ENCODE peak calls at places on chromosomes 3 and 15, in seven cellular contexts. Q, L, O, C, P, U and K are unnamed samples.

GRCh38 chr15:101305820-101306255 is 10.8 kb upstream of the SNRPA1 start:
- DNase-seq in C (no peak), O (no peak), U (peak; percentile 11), Q (no peak), P (no peak), L (no peak), K (no peak)

GRCh38 chr3:155846119-155846518 is 8.1 kb downstream of the SLC33A1 start:
- DNase-seq in Q (no peak), L (no peak), O (no peak), C (peak; percentile 32), U (no peak), P (no peak), K (no peak)

GRCh38 chr3:180329847-180330246 is 272.1 kb upstream of the TTC14 start:
- DNase-seq in U (no peak), O (no peak), C (no peak), Q (no peak), P (no peak), L (no peak), K (no peak)

GRCh38 chr15:62521396-62521795 is 356.3 kb upstream of the C2CD4B start:
- DNase-seq in Q (no peak), P (no peak), U (no peak), C (no peak), L (no peak), O (no peak), K (no peak)

GRCh38 chr3:136151219-136151618 is 44.9 kb downstream of the MSL2 start:
- DNase-seq in C (no peak), U (no peak), O (no peak), L (no peak), Q (no peak), P (no peak), K (no peak)

GRCh38 chr3:157785071-157785826 is 282.0 kb upstream of the VEPH1 start:
- DNase-seq in U (no peak), Q (peak; percentile 92), L (no peak), C (peak; percentile 95), P (peak; percentile 8), O (peak; percentile 80), K (peak; percentile 92)

GRCh38 chr15:43912991-43913927 is 86.5 kb downstream of the WDR76 start:
- DNase-seq in O (peak; percentile 92), C (peak; percentile 98), U (no peak), Q (peak; percentile 98), L (no peak), P (no peak), K (peak; percentile 98)

GRCh38 chr3:38227989-38228388 is 37.6 kb upstream of the SLC22A13 start:
- DNase-seq in L (no peak), U (no peak), Q (no peak), P (no peak), C (peak; percentile 60), O (no peak), K (peak; percentile 55)

GRCh38 chr3:63611382-63611781 is 41.1 kb upstream of the SNTN start:
- DNase-seq in Q (no peak), P (no peak), C (peak; percentile 4), L (no peak), U (no peak), O (no peak), K (no peak)

GRCh38 chr15:41994772-41995475 is 22.6 kb upstream of the EHD4 start:
- DNase-seq in L (no peak), C (no peak), P (no peak), U (no peak), O (no peak), Q (no peak), K (no peak)

GRCh38 chr15:63677778-63678177 is 80.6 kb downstream of the FBXL22 start:
- DNase-seq in U (no peak), Q (no peak), O (no peak), C (no peak), L (no peak), P (no peak), K (no peak)

GRCh38 chr3:105883798-105884377 is 15.1 kb upstream of the CBLB start:
- DNase-seq in P (no peak), O (no peak), U (no peak), Q (no peak), L (no peak), C (no peak), K (no peak)

GRCh38 chr15:66566963-66567531 is 1.2 kb upstream of the LCTL start:
- DNase-seq in Q (no peak), C (peak; percentile 70), P (peak; percentile 82), U (peak; percentile 48), L (no peak), O (peak; percentile 58), K (peak; percentile 78)

GRCh38 chr3:166785851-166786250 is 594.2 kb downstream of the ZBBX start:
- DNase-seq in C (no peak), O (no peak), U (no peak), Q (no peak), P (no peak), L (no peak), K (no peak)

GRCh38 chr3:103295974-103296570 is 861.3 kb downstream of the ZPLD1 start:
- DNase-seq in Q (no peak), L (no peak), C (peak; percentile 0), P (no peak), U (no peak), O (peak; percentile 19), K (peak; percentile 63)

GRCh38 chr3:143814358-143814968 is 33.8 kb downstream of the SLC9A9 start:
- DNase-seq in C (no peak), Q (no peak), O (no peak), L (no peak), P (no peak), U (no peak), K (no peak)
- H3K4me3 ChIP-seq in C (no peak overlapping the region), Q (no peak overlapping the region), O (no peak overlapping the region), L (no peak overlapping the region), P (no peak overlapping the region), U (no peak overlapping the region), K (no peak overlapping the region)

DNA sequence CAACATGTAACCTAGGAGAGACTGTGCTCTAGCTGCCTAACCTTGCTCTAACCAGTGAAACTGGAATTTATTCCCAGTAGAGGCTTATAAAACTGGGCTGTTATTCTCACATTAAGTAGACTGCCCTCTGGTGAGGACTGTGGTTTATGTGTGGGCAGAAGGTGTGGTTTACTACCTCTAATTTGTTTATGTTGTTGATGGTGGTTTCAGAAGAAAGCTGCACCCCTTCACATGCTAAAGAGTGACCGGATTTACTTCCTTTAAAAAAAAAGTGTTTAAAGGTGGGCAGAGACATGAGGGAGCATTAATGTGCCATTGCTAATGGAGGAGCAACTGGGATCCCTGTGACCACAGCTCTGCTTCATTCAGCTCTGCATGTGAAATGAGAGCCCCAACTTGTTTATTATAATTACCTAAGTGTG is 273.2 kb downstream of the MECOM start:
- DNase-seq in Q (no peak), O (no peak), C (no peak), P (no peak), L (no peak), U (no peak), K (no peak)
- TF ChIP-seq CTCF in Q (no peak), O (no peak), C (no peak), P (no peak), L (no peak), U (no peak), K (peak; percentile 21)

GRCh38 chr15:65377105-65377975 is 462 bp downstream of the IGDCC3 start:
- DNase-seq in C (no peak), U (no peak), O (no peak), L (no peak), P (no peak), Q (no peak), K (peak; percentile 20)
- H3K4me3 ChIP-seq in C (peak overlapping the region; percentile 22), U (no peak overlapping the region), O (peak overlapping the region; percentile 31), L (peak overlapping the region; percentile 67), P (no peak overlapping the region), Q (peak overlapping the region; percentile 39), K (peak overlapping the region; percentile 40)

GRCh38 chr3:141539441-141540187 is 52.8 kb downstream of the RASA2 start:
- DNase-seq in O (no peak), P (no peak), L (no peak), U (no peak), Q (no peak), C (peak; percentile 50), K (no peak)

GRCh38 chr3:141544697-141545096 is 57.9 kb downstream of the RASA2 start:
- DNase-seq in O (no peak), P (no peak), C (no peak), L (no peak), U (peak; percentile 23), Q (no peak), K (no peak)

GRCh38 chr3:141542989-141543388 is 56.2 kb downstream of the RASA2 start:
- DNase-seq in C (no peak), P (no peak), O (no peak), U (no peak), Q (no peak), L (no peak), K (no peak)

GRCh38 chr3:141540531-141540930 is 53.7 kb downstream of the RASA2 start:
- DNase-seq in L (no peak), Q (no peak), U (no peak), O (no peak), P (no peak), C (no peak), K (no peak)

DNA sequence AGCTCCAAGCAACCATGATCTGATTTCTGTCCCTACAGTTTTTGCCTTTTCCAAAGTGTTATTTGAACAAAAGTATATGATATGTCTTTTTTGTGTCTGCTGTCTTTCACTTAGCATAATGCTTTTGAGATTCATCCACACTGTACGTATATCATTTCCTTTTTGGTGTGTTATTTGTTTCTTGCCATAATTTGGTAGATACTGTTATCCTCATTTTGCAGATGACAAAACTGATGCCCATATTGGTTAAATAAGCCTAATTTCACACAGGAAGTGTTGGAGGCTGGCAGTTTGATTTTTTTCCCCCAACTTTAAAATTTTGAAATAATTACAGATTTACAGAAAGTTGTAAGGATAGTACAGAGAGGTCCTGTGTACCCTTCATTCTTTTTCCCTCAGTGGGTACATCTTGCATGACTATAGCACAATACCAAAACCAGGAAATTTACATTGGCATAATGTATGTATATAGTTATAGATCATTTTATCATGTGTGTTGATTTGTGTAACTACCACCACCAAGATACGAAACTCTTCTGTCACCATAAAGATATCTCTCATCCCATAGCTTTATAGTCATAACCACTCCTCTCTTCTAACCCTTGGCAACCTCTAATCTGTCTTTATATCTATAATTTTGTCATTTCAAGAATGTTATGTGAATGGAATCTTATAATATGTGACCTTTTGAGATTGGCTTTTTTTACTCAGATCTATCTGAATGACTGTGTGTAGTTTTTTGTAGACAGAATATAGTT is 55.6 kb downstream of the RASA2 start:
- DNase-seq in C (no peak), Q (no peak), L (no peak), U (no peak), P (no peak), O (no peak), K (no peak)
- TF ChIP-seq CTCF in C (no peak), Q (no peak), L (no peak), U (no peak), P (no peak), O (no peak), K (no peak)